ENCODE peak calls at places on chromosomes 1 and 21, in six cellular contexts. F is mammary epithelial cell, D is K562, G is cardiac muscle cell, W is endothelial cell of umbilical vein, Y is kidney. C is an unnamed sample.

GRCh38 chr1:163361123-163361934 is 39.6 kb downstream of the NUF2 start:
- DNase-seq in F (peak; percentile 12), D (peak; percentile 30), G (peak; percentile 50), W (no peak), Y (no peak), C (no peak)

GRCh38 chr1:234737915-234738314 is 127.9 kb upstream of the IRF2BP2 start:
- DNase-seq in F (no peak), D (no peak), G (peak; percentile 67), W (no peak), Y (no peak), C (no peak)

GRCh38 chr1:98452162-98452561 is 209.4 kb upstream of the SNX7 start:
- DNase-seq in F (no peak), D (no peak), G (no peak), W (no peak), Y (no peak), C (no peak)

GRCh38 chr1:18945401-18945849 is 11.1 kb downstream of the IFFO2 start:
- DNase-seq in F (no peak), D (peak; percentile 34), G (peak; percentile 63), W (peak; percentile 40), Y (peak; percentile 93), C (no peak)

GRCh38 chr1:235397733-235398132 is 30.5 kb downstream of the TBCE start:
- DNase-seq in F (peak; percentile 97), D (no peak), G (no peak), W (no peak), Y (no peak), C (no peak)

GRCh38 chr1:229694053-229694693 is 68.1 kb downstream of the URB2 start:
- DNase-seq in F (no peak), D (no peak), G (peak; percentile 39), W (no peak), Y (peak; percentile 88), C (peak; percentile 42)

GRCh38 chr1:54972436-54972835 is 8.0 kb upstream of the TMEM61 start:
- DNase-seq in F (no peak), D (no peak), G (no peak), W (no peak), Y (peak; percentile 15), C (no peak)

GRCh38 chr1:112298558-112298957 is 97.5 kb upstream of the CTTNBP2NL start:
- DNase-seq in F (peak; percentile 58), D (peak; percentile 74), G (peak; percentile 43), W (peak; percentile 72), Y (no peak), C (no peak)

GRCh38 chr1:68229927-68230812 is 2.2 kb downstream of the WLS start:
- DNase-seq in F (peak; percentile 40), D (no peak), G (peak; percentile 46), W (peak; percentile 61), Y (no peak), C (no peak)

GRCh38 chr1:43565600-43566360 is 35.1 kb downstream of the PTPRF start:
- DNase-seq in F (no peak), D (peak; percentile 57), G (peak; percentile 76), W (peak; percentile 29), Y (peak; percentile 88), C (peak; percentile 70)

DNA sequence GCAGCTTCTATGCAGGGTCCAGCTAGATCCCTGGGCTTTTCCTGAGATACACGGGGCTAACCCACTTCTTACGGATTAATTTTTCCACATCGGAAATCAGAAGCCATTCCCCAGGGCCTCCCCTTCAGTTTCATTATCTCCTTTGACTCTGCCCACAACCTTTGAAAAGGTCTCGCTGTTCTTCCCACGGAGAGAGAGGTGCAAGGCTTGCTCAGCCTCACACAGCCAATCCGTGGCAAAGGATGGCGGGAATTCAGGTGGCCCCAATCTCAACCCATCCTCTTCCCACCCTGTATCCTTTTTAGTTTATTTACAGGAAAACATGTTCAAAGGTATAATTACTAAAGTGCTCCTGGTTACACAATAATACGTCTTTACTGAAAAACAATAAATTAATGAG is 702 bp upstream of the MAPKAPK2 start:
- DNase-seq in F (no peak), D (no peak), G (no peak), W (no peak), Y (no peak), C (no peak)
- H3K4me1 ChIP-seq in F (peaks cover 26% of the 10 kb centered on the region), D (peaks cover 33% of the 10 kb centered on the region), G (peaks cover 24% of the 10 kb centered on the region), W (peaks cover 24% of the 10 kb centered on the region), Y (peaks cover 17% of the 10 kb centered on the region), C (peaks cover 29% of the 10 kb centered on the region)

DNA sequence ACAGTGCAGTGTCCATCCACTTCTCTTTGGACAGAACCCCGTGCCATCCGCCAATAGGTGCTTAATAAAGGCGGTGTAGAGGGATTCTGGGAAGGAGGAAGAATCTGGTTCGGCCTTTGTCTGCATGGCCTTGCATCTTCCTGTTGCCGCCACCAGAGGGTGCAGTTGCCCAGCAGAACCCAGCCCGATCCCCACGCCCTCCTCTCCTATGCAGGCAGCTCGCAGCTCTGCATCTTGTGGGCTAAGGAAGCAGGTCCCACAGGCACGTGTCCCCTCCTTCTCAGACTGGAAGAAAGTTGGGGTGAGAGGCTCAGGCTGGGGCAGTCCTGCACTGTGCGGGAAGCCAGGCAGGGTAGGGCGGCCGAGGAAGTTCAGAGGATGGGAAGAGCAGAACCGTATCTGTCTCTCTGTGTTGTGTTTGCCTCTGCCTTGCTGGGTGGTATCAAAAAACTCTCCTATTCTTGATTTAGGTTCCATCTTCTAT is 20.8 kb downstream of the NAV1 start:
- DNase-seq in F (peak; percentile 54), D (peak; percentile 92), G (peak; percentile 83), W (peak; percentile 82), Y (peak; percentile 91), C (peak; percentile 84)
- TF ChIP-seq CTCF in F (peak; percentile 93), D (peak; percentile 100), G (peak; percentile 89), W (peak; percentile 97), Y (peak; percentile 99), C (peak; percentile 79)

GRCh38 chr21:28442085-28442484 is 550.6 kb downstream of the LTN1 start:
- DNase-seq in F (no peak), D (no peak), G (no peak), W (no peak), Y (no peak), C (no peak)

GRCh38 chr21:28444131-28444530 is 548.5 kb downstream of the LTN1 start:
- DNase-seq in F (no peak), D (no peak), G (no peak), W (no peak), Y (no peak), C (no peak)

GRCh38 chr21:28445081-28445830 is 547.4 kb downstream of the LTN1 start:
- DNase-seq in F (peak; percentile 23), D (no peak), G (no peak), W (no peak), Y (no peak), C (no peak)

GRCh38 chr21:28442624-28443023 is 550.1 kb downstream of the LTN1 start:
- DNase-seq in F (peak; percentile 14), D (no peak), G (no peak), W (no peak), Y (no peak), C (no peak)

DNA sequence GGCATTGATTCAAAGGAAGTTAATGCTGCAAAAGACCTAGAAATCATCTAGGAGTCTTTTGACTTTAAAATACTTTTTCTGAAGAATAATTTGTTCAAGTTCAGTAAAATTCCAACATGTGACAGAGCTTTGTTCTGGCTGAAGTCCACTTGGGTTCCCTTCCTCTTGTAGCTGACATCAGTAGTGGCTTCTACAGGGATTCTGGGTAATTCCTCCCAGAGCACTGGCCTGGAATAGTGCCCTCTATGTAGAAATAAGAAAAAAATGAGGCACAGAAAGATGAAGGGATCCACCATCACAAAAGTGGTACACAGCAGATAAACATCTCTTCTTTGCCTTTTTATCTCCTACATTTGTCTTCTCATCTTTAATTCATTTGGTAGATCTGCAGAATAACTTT is 548.1 kb downstream of the LTN1 start:
- DNase-seq in F (no peak), D (no peak), G (no peak), W (no peak), Y (no peak), C (no peak)
- H3K9me3 ChIP-seq in F (no peaks in the 10 kb centered on the region), D (no peaks in the 10 kb centered on the region), G (no peaks in the 10 kb centered on the region), W (no peaks in the 10 kb centered on the region), Y (no peaks in the 10 kb centered on the region), C (no peaks in the 10 kb centered on the region)

GRCh38 chr1:109388884-109389637 is 8.7 kb downstream of the SORT1 start:
- DNase-seq in F (no peak), D (peak; percentile 78), G (no peak), W (no peak), Y (no peak), C (no peak)
- H3K4me1 ChIP-seq in F (no peaks in the 10 kb centered on the region), D (peaks cover 31% of the 10 kb centered on the region), G (peaks cover 49% of the 10 kb centered on the region), W (peaks cover 12% of the 10 kb centered on the region), Y (peaks cover 26% of the 10 kb centered on the region), C (peaks cover 18% of the 10 kb centered on the region)

GRCh38 chr1:6358757-6359567 is 34.6 kb downstream of the ACOT7 start:
- DNase-seq in F (peak; percentile 66), D (no peak), G (peak; percentile 20), W (peak; percentile 78), Y (peak; percentile 86), C (peak; percentile 73)

GRCh38 chr1:6355621-6356020 is 37.9 kb downstream of the ACOT7 start:
- DNase-seq in F (no peak), D (no peak), G (no peak), W (no peak), Y (no peak), C (no peak)

GRCh38 chr1:6358144-6358624 is 35.4 kb downstream of the ACOT7 start:
- DNase-seq in F (peak; percentile 86), D (no peak), G (no peak), W (no peak), Y (no peak), C (no peak)

GRCh38 chr1:6359568-6360496 is 33.7 kb downstream of the ACOT7 start:
- DNase-seq in F (peak; percentile 73), D (peak; percentile 69), G (peak; percentile 56), W (peak; percentile 88), Y (peak; percentile 95), C (peak; percentile 90)

GRCh38 chr1:6357243-6357929 is 36.2 kb downstream of the ACOT7 start:
- DNase-seq in F (no peak), D (peak; percentile 63), G (no peak), W (no peak), Y (no peak), C (no peak)
- TF ChIP-seq CTCF in F (no peak), D (peak; percentile 83), G (peak; percentile 15), W (peak; percentile 18), Y (no peak), C (peak; percentile 10)

C was measured in mucosa of descending colon.